ENCODE peak calls at places on chromosomes 6 and 20, in six cellular contexts. A is DND-41, M is OCI-LY7, C is NCI-H2171, Z is mucosa of descending colon, B is Panc1. S is an unnamed sample.

GRCh38 chr6:52749546-52750152 is 13.6 kb downstream of the GSTA2 start:
- DNase-seq in A (no peak), M (no peak), C (no peak), Z (no peak), B (no peak), S (no peak)

GRCh38 chr6:54238407-54238806 is 69.8 kb upstream of the TINAG start:
- DNase-seq in A (no peak), M (no peak), C (no peak), Z (no peak), B (no peak), S (no peak)

GRCh38 chr6:105675715-105676397 is 273.0 kb upstream of the PREP start:
- DNase-seq in A (no peak), M (no peak), C (no peak), Z (no peak), B (peak), S (no peak)

GRCh38 chr6:53347250-53347920 is 1.4 kb downstream of the ELOVL5 start:
- DNase-seq in A (peak), M (peak), C (no peak), Z (no peak), B (no peak), S (no peak)

GRCh38 chr6:42417641-42418112 is 34.0 kb downstream of the TRERF1 start:
- DNase-seq in A (peak), M (no peak), C (no peak), Z (no peak), B (no peak), S (no peak)

GRCh38 chr6:158531566-158531965 is 28.3 kb upstream of the TMEM181 start:
- DNase-seq in A (no peak), M (no peak), C (no peak), Z (no peak), B (no peak), S (no peak)

GRCh38 chr20:3563113-3563512 is 92.3 kb downstream of the ATRN start:
- DNase-seq in A (no peak), M (no peak), C (no peak), Z (no peak), B (no peak), S (no peak)

GRCh38 chr20:17735959-17736621 is 36.3 kb downstream of the BANF2 start:
- DNase-seq in A (no peak), M (no peak), C (no peak), Z (no peak), B (no peak), S (no peak)

GRCh38 chr6:84691978-84692623 is 72.3 kb downstream of the TBX18 start:
- DNase-seq in A (no peak), M (no peak), C (no peak), Z (no peak), B (no peak), S (no peak)

GRCh38 chr6:137850816-137851602 is 16.1 kb upstream of the TNFAIP3 start:
- DNase-seq in A (no peak), M (no peak), C (no peak), Z (no peak), B (no peak), S (no peak)

GRCh38 chr6:24495516-24495847 is 713 bp downstream of the ALDH5A1 start:
- DNase-seq in A (peak), M (peak), C (peak), Z (peak), B (no peak), S (peak)

GRCh38 chr20:57664476-57664875 is 44.2 kb upstream of the ZBP1 start:
- DNase-seq in A (no peak), M (no peak), C (no peak), Z (no peak), B (no peak), S (peak)

GRCh38 chr20:63328026-63328700 is 33.0 kb downstream of the CHRNA4 start:
- DNase-seq in A (no peak), M (peak), C (no peak), Z (no peak), B (no peak), S (peak)

GRCh38 chr20:51801220-51801991 is 915 bp downstream of the SALL4 start:
- DNase-seq in A (no peak), M (no peak), C (peak), Z (no peak), B (no peak), S (no peak)

GRCh38 chr20:36775826-36776225 is 2.3 kb upstream of the DSN1 start:
- DNase-seq in A (no peak), M (no peak), C (no peak), Z (no peak), B (no peak), S (no peak)

S was measured in lower lobe of right lung.